ENCODE peak calls at places on chromosomes 13 and 19, in ten cellular contexts. L, N, X, Y, H, U, G, B, D and C are unnamed samples.

GRCh38 chr13:103698000-103698399 is 631.8 kb upstream of the SLC10A2 start:
- DNase-seq in L (no peak), N (no peak), X (no peak), Y (no peak), H (no peak), U (no peak), G (no peak), B (no peak), D (no peak), C (no peak)

GRCh38 chr13:43159007-43159406 is 135.6 kb downstream of the DNAJC15 start:
- DNase-seq in L (no peak), N (peak; percentile 53), X (no peak), Y (peak; percentile 45), H (no peak), U (no peak), G (peak; percentile 80), B (no peak), D (peak; percentile 45), C (no peak)

GRCh38 chr19:18785179-18786124 is 5.7 kb downstream of the COMP start:
- DNase-seq in L (peak; percentile 80), N (peak; percentile 64), X (peak; percentile 77), Y (peak; percentile 86), H (peak; percentile 76), U (no peak), G (peak; percentile 38), B (peak; percentile 88), D (peak; percentile 44), C (no peak)

GRCh38 chr13:23871616-23872220 is 17.5 kb downstream of the MIPEP start:
- DNase-seq in L (no peak), N (peak; percentile 55), X (no peak), Y (no peak), H (no peak), U (no peak), G (peak; percentile 40), B (no peak), D (peak; percentile 60), C (no peak)

GRCh38 chr19:55379161-55379560 is 2.5 kb downstream of the TMEM190 start:
- DNase-seq in L (no peak), N (no peak), X (no peak), Y (no peak), H (no peak), U (no peak), G (no peak), B (no peak), D (no peak), C (no peak)

GRCh38 chr13:76968041-76968440 is 19.7 kb downstream of the ACOD1 start:
- DNase-seq in L (no peak), N (no peak), X (no peak), Y (no peak), H (no peak), U (no peak), G (no peak), B (no peak), D (no peak), C (no peak)

GRCh38 chr13:36764536-36764935 is 54.5 kb upstream of the RFXAP start:
- DNase-seq in L (no peak), N (no peak), X (no peak), Y (no peak), H (no peak), U (no peak), G (no peak), B (no peak), D (no peak), C (no peak)

GRCh38 chr19:53545271-53546065 is 7.5 kb downstream of the ZNF331 start:
- DNase-seq in L (no peak), N (no peak), X (no peak), Y (no peak), H (no peak), U (peak; percentile 78), G (peak; percentile 87), B (no peak), D (peak; percentile 90), C (no peak)

GRCh38 chr13:26163812-26164211 is 58.3 kb downstream of the RNF6 start:
- DNase-seq in L (no peak), N (no peak), X (no peak), Y (no peak), H (no peak), U (no peak), G (no peak), B (no peak), D (no peak), C (no peak)

GRCh38 chr13:49214917-49215376 is 5.2 kb upstream of the MLNR start:
- DNase-seq in L (no peak), N (peak; percentile 44), X (peak; percentile 71), Y (no peak), H (no peak), U (no peak), G (peak; percentile 6), B (peak; percentile 45), D (no peak), C (peak; percentile 31)

GRCh38 chr19:47133021-47133471 is 2.4 kb downstream of the SAE1 start:
- DNase-seq in L (no peak), N (no peak), X (no peak), Y (no peak), H (no peak), U (no peak), G (no peak), B (no peak), D (no peak), C (no peak)

GRCh38 chr19:43553656-43554055 is 20.7 kb downstream of the ZNF575 start:
- DNase-seq in L (no peak), N (no peak), X (no peak), Y (no peak), H (no peak), U (no peak), G (no peak), B (no peak), D (no peak), C (no peak)

GRCh38 chr19:5593245-5593962 is 25.7 kb upstream of the TINCR start:
- DNase-seq in L (no peak), N (no peak), X (no peak), Y (no peak), H (no peak), U (no peak), G (no peak), B (no peak), D (no peak), C (no peak)

GRCh38 chr19:5595129-5595528 is 27.4 kb upstream of the TINCR start:
- DNase-seq in L (no peak), N (no peak), X (no peak), Y (no peak), H (no peak), U (no peak), G (no peak), B (no peak), D (no peak), C (no peak)

GRCh38 chr19:5594521-5594950 is 26.8 kb upstream of the TINCR start:
- DNase-seq in L (no peak), N (no peak), X (no peak), Y (no peak), H (no peak), U (no peak), G (no peak), B (peak; percentile 29), D (no peak), C (no peak)

GRCh38 chr19:5593963-5594255 is 26.2 kb upstream of the TINCR start:
- DNase-seq in L (no peak), N (no peak), X (no peak), Y (no peak), H (no peak), U (no peak), G (no peak), B (no peak), D (no peak), C (no peak)

GRCh38 chr19:5595745-5596144 is 26.8 kb downstream of the SAFB2 start:
- DNase-seq in L (no peak), N (no peak), X (no peak), Y (no peak), H (no peak), U (no peak), G (no peak), B (no peak), D (no peak), C (no peak)
- H3K4me3 ChIP-seq in L (no peak overlapping the region), N (no peak overlapping the region), X (no peak overlapping the region), Y (no peak overlapping the region), H (no peak overlapping the region), U (no peak overlapping the region), G (no peak overlapping the region), B (no peak overlapping the region), D (no peak overlapping the region), C (no peak overlapping the region)

GRCh38 chr13:106851251-106851650 is 283.3 kb upstream of the ARGLU1 start:
- DNase-seq in L (no peak), N (no peak), X (no peak), Y (no peak), H (no peak), U (no peak), G (peak; percentile 29), B (no peak), D (no peak), C (no peak)

GRCh38 chr13:106847049-106847448 is 279.1 kb upstream of the ARGLU1 start:
- DNase-seq in L (no peak), N (no peak), X (no peak), Y (no peak), H (no peak), U (no peak), G (no peak), B (no peak), D (no peak), C (no peak)

DNA sequence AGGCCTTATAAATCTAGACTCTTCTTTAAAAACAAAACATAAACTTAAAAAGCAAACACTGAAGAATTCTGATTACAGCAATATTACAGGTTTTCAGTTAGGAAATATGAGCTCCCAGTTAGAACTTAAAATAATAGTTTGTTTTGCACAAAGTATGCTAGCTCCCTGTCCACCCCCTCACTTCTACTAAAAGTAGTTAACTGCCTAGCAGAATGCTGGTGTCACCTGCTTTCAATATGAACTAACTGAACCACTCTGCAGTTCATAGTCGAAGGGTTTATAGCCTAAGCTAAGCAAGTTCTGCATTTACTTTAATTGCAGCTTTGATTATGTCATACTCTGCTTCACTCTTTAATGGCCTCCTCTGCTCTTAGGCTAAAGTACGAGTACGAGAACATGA is 278.6 kb upstream of the ARGLU1 start:
- DNase-seq in L (no peak), N (no peak), X (no peak), Y (no peak), H (no peak), U (no peak), G (no peak), B (no peak), D (no peak), C (no peak)
- TF ChIP-seq CTCF in L (no peak), N (no peak), X (no peak), Y (no peak), H (no peak), U (no peak), G (no peak), B (no peak), D (no peak), C (no peak)

DNA sequence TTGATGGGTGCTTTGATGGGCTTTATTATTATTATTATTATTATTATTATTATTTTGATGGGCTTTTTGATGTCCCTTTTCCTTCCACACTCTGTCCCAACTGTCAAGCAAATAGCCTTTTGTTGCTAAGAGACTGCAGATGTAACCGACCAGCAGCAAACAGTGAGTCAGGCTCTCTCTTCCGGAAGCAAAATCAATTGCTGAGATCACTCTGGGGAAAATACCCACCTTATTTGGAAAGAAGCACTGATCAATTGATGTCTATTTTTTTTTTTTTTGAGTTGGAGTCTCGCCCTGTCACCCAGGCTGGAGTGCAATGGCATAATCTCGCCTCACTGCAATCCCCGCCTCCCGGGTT is 2.9 kb downstream of the LDLR start:
- DNase-seq in L (no peak), N (peak; percentile 68), X (peak; percentile 68), Y (no peak), H (no peak), U (no peak), G (peak; percentile 72), B (no peak), D (peak; percentile 74), C (no peak)
- H3K4me3 ChIP-seq in L (no peak overlapping the region), N (peak overlapping the region; percentile 95), X (peak overlapping the region; percentile 77), Y (no peak overlapping the region), H (no peak overlapping the region), U (no peak overlapping the region), G (peak overlapping the region; percentile 99), B (no peak overlapping the region), D (peak overlapping the region; percentile 89), C (peak overlapping the region; percentile 96)

GRCh38 chr13:92967923-92968322 is 258.7 kb upstream of the GPC6 start:
- DNase-seq in L (no peak), N (peak; percentile 22), X (no peak), Y (no peak), H (no peak), U (peak; percentile 1), G (peak; percentile 8), B (no peak), D (peak; percentile 13), C (no peak)
- TF ChIP-seq CTCF in L (no peak), N (no peak), X (no peak), Y (no peak), H (no peak), U (peak; percentile 42), G (no peak), B (no peak), D (peak; percentile 31), C (no peak)